ENCODE peak calls at places on chromosomes 2 and 18, in six cellular contexts. R, B, J, C, U and X are unnamed samples.

GRCh38 chr2:8574196-8575010 is 107.5 kb upstream of the ID2 start:
- DNase-seq in R (no peak), B (no peak), J (peak; percentile 70), C (no peak), U (no peak), X (no peak)

GRCh38 chr2:190344275-190344827 is 962 bp downstream of the INPP1 start:
- DNase-seq in R (no peak), B (peak; percentile 58), J (peak; percentile 24), C (peak; percentile 43), U (peak; percentile 45), X (no peak)

GRCh38 chr18:6219116-6219717 is 195.5 kb downstream of the L3MBTL4 start:
- DNase-seq in R (peak; percentile 14), B (peak; percentile 37), J (no peak), C (peak; percentile 67), U (peak; percentile 27), X (no peak)

GRCh38 chr2:162013514-162014205 is 60.4 kb downstream of the DPP4 start:
- DNase-seq in R (no peak), B (peak; percentile 72), J (no peak), C (no peak), U (no peak), X (no peak)

GRCh38 chr2:27320958-27321543 is 1.8 kb downstream of the MPV17 start:
- DNase-seq in R (peak; percentile 93), B (peak; percentile 98), J (peak; percentile 65), C (peak; percentile 52), U (peak; percentile 99), X (peak; percentile 98)

GRCh38 chr2:113053666-113054435 is 1.2 kb upstream of the IL36B start:
- DNase-seq in R (no peak), B (no peak), J (no peak), C (no peak), U (no peak), X (no peak)

GRCh38 chr18:63725682-63726480 is 23.1 kb downstream of the SERPINB11 start:
- DNase-seq in R (no peak), B (no peak), J (no peak), C (no peak), U (no peak), X (no peak)

GRCh38 chr18:42563995-42564394 is 551.5 kb downstream of the RIT2 start:
- DNase-seq in R (no peak), B (no peak), J (no peak), C (no peak), U (no peak), X (no peak)

GRCh38 chr2:231482806-231483391 is 18.6 kb upstream of the NCL start:
- DNase-seq in R (no peak), B (peak; percentile 66), J (peak; percentile 59), C (peak; percentile 89), U (peak; percentile 65), X (no peak)

GRCh38 chr2:68565273-68565672 is 78.1 kb upstream of the PROKR1 start:
- DNase-seq in R (no peak), B (no peak), J (no peak), C (no peak), U (no peak), X (no peak)

GRCh38 chr2:127313359-127313758 is 19.4 kb upstream of the ERCC3 start:
- DNase-seq in R (no peak), B (no peak), J (no peak), C (no peak), U (no peak), X (no peak)

GRCh38 chr18:55763298-55763697 is 175.3 kb upstream of the TCF4 start:
- DNase-seq in R (no peak), B (peak; percentile 41), J (no peak), C (no peak), U (peak; percentile 73), X (no peak)

GRCh38 chr2:45754087-45755015 is 102.9 kb downstream of the PRKCE start:
- DNase-seq in R (no peak), B (no peak), J (no peak), C (no peak), U (no peak), X (no peak)

GRCh38 chr2:242051440-242051839 is 181.9 kb downstream of the RTP5 start:
- DNase-seq in R (no peak), B (no peak), J (no peak), C (no peak), U (no peak), X (no peak)

GRCh38 chr2:235807347-235807746 is 313.5 kb downstream of the AGAP1 start:
- DNase-seq in R (no peak), B (no peak), J (no peak), C (no peak), U (no peak), X (no peak)

GRCh38 chr18:57211412-57211750 is 64.5 kb downstream of the BOD1L2 start:
- DNase-seq in R (no peak), B (no peak), J (no peak), C (no peak), U (no peak), X (no peak)